ENCODE peak calls at places on chromosome 3, in nine cellular contexts. B is NCI-H69, T is GM06990, Q is retina, L is activated T-helper 1 cell treated with Interleukin-2 at 50 U/mL for 16 hours, P is AG10803, V is mesothelial cell of epicardium, J is HTR-8/SVneo, S is upper lobe of right lung. X is an unnamed sample.
A peak's percentile ranks its signal among the peaks of the same experiment; 100 is the strongest.

GRCh38 chr3:10322355-10322715 is 1.4 kb upstream of the SEC13 start:
- DNase-seq in B (peak; percentile 28), T (no peak), Q (no peak), L (no peak), P (no peak), V (no peak), J (peak; percentile 39), S (no peak), X (peak; percentile 30)

GRCh38 chr3:105906834-105907233 is 38.0 kb upstream of the CBLB start:
- DNase-seq in B (peak; percentile 1), T (no peak), Q (no peak), L (no peak), P (peak; percentile 93), V (no peak), J (no peak), S (no peak), X (no peak)

GRCh38 chr3:128956440-128956839 is 37.4 kb downstream of the CFAP92 start:
- DNase-seq in B (no peak), T (no peak), Q (no peak), L (no peak), P (no peak), V (no peak), J (no peak), S (no peak), X (no peak)

GRCh38 chr3:179436517-179436916 is 14.8 kb downstream of the GNB4 start:
- DNase-seq in B (no peak), T (no peak), Q (no peak), L (no peak), P (no peak), V (no peak), J (no peak), S (no peak), X (no peak)

GRCh38 chr3:65938147-65938546 is 100.6 kb downstream of the MAGI1 start:
- DNase-seq in B (no peak), T (no peak), Q (no peak), L (no peak), P (no peak), V (no peak), J (no peak), S (no peak), X (no peak)

GRCh38 chr3:154898398-154898797 is 181.7 kb upstream of the MME start:
- DNase-seq in B (no peak), T (no peak), Q (no peak), L (no peak), P (peak; percentile 31), V (no peak), J (no peak), S (no peak), X (no peak)

GRCh38 chr3:182105875-182106274 is 394.1 kb downstream of the SOX2 start:
- DNase-seq in B (no peak), T (no peak), Q (no peak), L (no peak), P (peak; percentile 12), V (no peak), J (no peak), S (no peak), X (no peak)

GRCh38 chr3:113174806-113175490 is 36.4 kb upstream of the BOC start:
- DNase-seq in B (no peak), T (no peak), Q (no peak), L (no peak), P (peak; percentile 66), V (no peak), J (no peak), S (no peak), X (no peak)